ENCODE peak calls at places on chromosomes 1 and 21, in seven cellular contexts. N is stomach, G is heart left ventricle, T is IMR-90, B is GM12878, W is uterus, K is suprapubic skin. M is an unnamed sample.

GRCh38 chr1:31120783-31121180 is 55.3 kb upstream of the PUM1 start:
- DNase-seq in N (no peak), G (no peak), T (no peak), B (no peak), W (no peak), K (no peak), M (no peak)

GRCh38 chr1:47436979-47437517 is 796 bp upstream of the FOXD2 start:
- DNase-seq in N (no peak), G (no peak), T (peak), B (no peak), W (no peak), K (no peak), M (no peak)

GRCh38 chr1:8427493-8427892 is 109.6 kb downstream of the SLC45A1 start:
- DNase-seq in N (no peak), G (no peak), T (no peak), B (peak), W (no peak), K (no peak), M (no peak)

GRCh38 chr1:19179597-19180271 is 30.3 kb downstream of the UBR4 start:
- DNase-seq in N (no peak), G (no peak), T (peak), B (no peak), W (no peak), K (no peak), M (no peak)

GRCh38 chr1:91404151-91405012 is at the start of gene HFM1:
- DNase-seq in N (peak), G (peak), T (peak), B (no peak), W (peak), K (peak), M (peak)

GRCh38 chr1:189654906-189655305 is 822.8 kb downstream of the BRINP3 start:
- DNase-seq in N (no peak), G (no peak), T (peak), B (no peak), W (no peak), K (no peak), M (no peak)

GRCh38 chr1:13675222-13675621 is 24.8 kb upstream of the PRDM2 start:
- DNase-seq in N (no peak), G (no peak), T (no peak), B (no peak), W (no peak), K (no peak), M (no peak)

GRCh38 chr1:12161662-12162458 is 4.9 kb upstream of the TNFRSF1B start:
- DNase-seq in N (peak), G (peak), T (peak), B (peak), W (peak), K (peak), M (peak)

GRCh38 chr21:29721964-29722363 is 217.8 kb downstream of the GRIK1 start:
- DNase-seq in N (no peak), G (no peak), T (no peak), B (no peak), W (no peak), K (no peak), M (no peak)

GRCh38 chr1:26412180-26412840 is 1.7 kb downstream of the LIN28A start:
- DNase-seq in N (no peak), G (no peak), T (no peak), B (no peak), W (no peak), K (no peak), M (no peak)

GRCh38 chr1:217574265-217574949 is 56.5 kb downstream of the GPATCH2 start:
- DNase-seq in N (peak), G (no peak), T (no peak), B (no peak), W (no peak), K (no peak), M (no peak)

GRCh38 chr1:98147280-98147679 is 226.4 kb upstream of the DPYD start:
- DNase-seq in N (no peak), G (no peak), T (no peak), B (no peak), W (no peak), K (no peak), M (no peak)

DNA sequence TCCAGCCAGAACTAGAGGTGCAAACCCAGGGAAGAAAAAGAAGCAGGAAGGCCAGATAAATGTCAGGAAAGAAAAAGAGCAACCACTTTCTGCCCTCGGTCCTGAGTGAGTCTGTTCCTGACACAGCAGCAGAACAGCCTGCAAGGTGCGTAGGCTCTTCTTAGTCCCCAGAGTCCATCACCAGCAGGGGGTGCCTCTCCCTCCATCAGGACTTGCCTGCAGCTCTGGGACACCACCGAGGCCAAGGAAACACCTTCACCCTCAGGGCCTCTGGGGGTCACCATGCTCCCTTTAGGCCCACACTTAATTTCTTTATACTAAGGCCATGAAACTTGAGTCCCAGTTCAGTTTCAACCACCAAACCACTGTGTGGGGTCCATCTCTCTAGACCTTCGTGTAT is 43.7 kb upstream of the NFASC start:
- DNase-seq in N (no peak), G (no peak), T (no peak), B (no peak), W (no peak), K (no peak), M (no peak)
- H3K27ac ChIP-seq in N (no peak), G (no peak), T (no peak), B (no peak), W (no peak), K (no peak), M (no peak)

GRCh38 chr1:205749826-205750682 is at the start of gene NUCKS1:
- DNase-seq in N (peak), G (peak), T (peak), B (peak), W (peak), K (peak), M (peak)
- TF ChIP-seq POLR2A in N (no peak), G (peak), T (peak), B (peak), W (no peak), K (no peak), M (peak)

DNA sequence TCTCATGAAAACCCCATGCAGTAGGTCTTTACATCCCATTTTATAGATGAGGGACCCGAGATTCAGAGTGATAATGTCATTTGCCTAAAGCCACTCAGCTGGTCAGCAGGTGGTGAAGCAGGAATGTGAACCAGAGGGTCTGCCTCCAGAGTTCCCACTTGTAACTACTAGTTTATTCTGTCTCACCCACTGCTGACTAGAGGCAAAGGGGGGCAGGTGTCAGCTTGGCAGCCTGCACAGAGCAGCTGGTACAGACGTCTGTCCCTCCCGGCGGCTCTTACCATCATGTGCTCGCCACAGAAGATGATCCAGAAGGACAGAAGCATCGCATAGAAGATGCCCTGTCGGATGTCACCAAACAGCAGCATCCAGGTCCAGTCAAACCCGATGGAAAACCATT is 82.4 kb downstream of the WLS start:
- DNase-seq in N (no peak), G (no peak), T (no peak), B (no peak), W (no peak), K (no peak), M (no peak)
- H3K27ac ChIP-seq in N (peak), G (peak), T (no peak), B (no peak), W (no peak), K (no peak), M (no peak)

DNA sequence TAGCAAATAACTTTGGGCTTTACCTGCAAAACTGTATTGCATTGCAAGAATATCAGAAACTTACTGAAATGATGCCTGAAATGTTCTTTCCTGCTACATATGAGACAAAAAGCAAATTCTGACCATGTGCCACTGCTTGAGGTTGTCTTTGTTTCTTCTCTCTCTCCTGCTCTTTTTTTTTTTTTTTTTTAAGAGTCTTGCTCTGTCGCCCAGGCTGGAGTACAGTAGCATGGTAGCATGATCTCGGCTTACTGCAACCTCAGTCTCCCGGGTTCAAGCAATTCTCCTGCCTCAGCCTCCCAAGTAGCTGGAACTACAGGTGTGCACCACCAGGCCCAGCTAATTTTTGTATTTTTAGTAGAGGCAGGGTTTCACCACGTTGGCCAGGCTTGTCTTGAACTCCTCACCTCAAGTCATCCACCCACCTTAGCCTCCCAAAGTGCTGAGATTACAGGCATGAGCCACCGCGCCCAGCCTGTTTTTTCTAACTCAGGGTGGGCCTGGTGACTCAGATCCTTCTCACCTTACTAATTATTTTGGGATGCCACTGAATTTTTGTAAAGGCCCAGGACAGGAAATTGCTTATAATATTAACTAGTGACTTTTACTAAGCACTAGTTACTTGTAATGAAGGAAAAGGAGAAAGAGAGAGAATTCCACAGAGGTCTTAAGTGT is 35.9 kb downstream of the DNASE2B start:
- DNase-seq in N (no peak), G (no peak), T (no peak), B (no peak), W (no peak), K (no peak), M (no peak)
- TF ChIP-seq POLR2A in N (no peak), G (no peak), T (no peak), B (no peak), W (no peak), K (no peak), M (no peak)

GRCh38 chr1:3238705-3239278 is 169.8 kb downstream of the PRDM16 start:
- DNase-seq in N (no peak), G (no peak), T (no peak), B (no peak), W (no peak), K (no peak), M (no peak)
- H3K27ac ChIP-seq in N (peak), G (no peak), T (no peak), B (no peak), W (no peak), K (no peak), M (no peak)

GRCh38 chr1:58888776-58889341 is 105.0 kb upstream of the JUN start:
- DNase-seq in N (no peak), G (no peak), T (peak), B (no peak), W (no peak), K (no peak), M (no peak)
- TF ChIP-seq POLR2A in N (no peak), G (no peak), T (no peak), B (no peak), W (no peak), K (no peak), M (no peak)

GRCh38 chr1:154716012-154716411 is 108.0 kb upstream of the ADAR start:
- DNase-seq in N (no peak), G (no peak), T (no peak), B (no peak), W (no peak), K (no peak), M (no peak)
- H3K27ac ChIP-seq in N (peak), G (no peak), T (no peak), B (no peak), W (peak), K (peak), M (no peak)

GRCh38 chr21:16258834-16259611 is 529.2 kb downstream of the USP25 start:
- DNase-seq in N (no peak), G (no peak), T (no peak), B (no peak), W (no peak), K (no peak), M (no peak)
- TF ChIP-seq POLR2A in N (no peak), G (no peak), T (no peak), B (no peak), W (no peak), K (no peak), M (no peak)

DNA sequence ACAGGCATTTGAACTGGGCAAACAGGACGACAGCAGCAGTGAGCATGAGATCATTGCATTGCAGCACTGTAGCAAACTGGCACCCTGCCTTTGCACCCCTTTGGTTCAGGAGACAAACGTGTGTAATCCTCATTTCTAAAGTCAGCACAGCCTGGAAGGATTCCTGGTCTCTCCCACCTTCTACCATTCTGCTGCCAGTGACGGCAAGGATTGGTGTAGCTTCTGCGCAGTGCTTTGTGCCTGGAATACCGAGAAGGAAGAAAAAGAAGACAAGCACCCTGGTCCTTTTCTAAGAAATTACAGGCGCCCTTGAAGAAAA is 805.3 kb downstream of the USP25 start:
- DNase-seq in N (peak), G (peak), T (peak), B (no peak), W (peak), K (peak), M (peak)
- H3K27ac ChIP-seq in N (peak), G (peak), T (no peak), B (no peak), W (peak), K (peak), M (peak)